ENCODE peak calls at places on chromosomes 12 and 14, in four cellular contexts. One of them, this sample, is unnamed.

GRCh38 chr12:64389154-64389553 is 1.4 kb downstream of the C12orf56 start:
- DNase-seq in pancreas: no peak
- DNase-seq in glomerular endothelial cell: no peak
- DNase-seq in mucosa of gallbladder: no peak
- DNase-seq in this sample: no peak

GRCh38 chr12:27460471-27460978 is 14.0 kb downstream of the SMCO2 start:
- DNase-seq in glomerular endothelial cell: peak
- DNase-seq in mucosa of gallbladder: no peak
- DNase-seq in pancreas: no peak
- DNase-seq in this sample: no peak

GRCh38 chr12:41701943-41702601 is 442.6 kb downstream of the GXYLT1 start:
- DNase-seq in mucosa of gallbladder: no peak
- DNase-seq in glomerular endothelial cell: no peak
- DNase-seq in pancreas: no peak
- DNase-seq in this sample: no peak

GRCh38 chr12:27865421-27865820 is 85.4 kb upstream of the MANSC4 start:
- DNase-seq in glomerular endothelial cell: no peak
- DNase-seq in pancreas: no peak
- DNase-seq in mucosa of gallbladder: no peak
- DNase-seq in this sample: peak

GRCh38 chr14:93113678-93114067 is 2.1 kb downstream of the ITPK1 start:
- DNase-seq in mucosa of gallbladder: no peak
- DNase-seq in glomerular endothelial cell: no peak
- DNase-seq in pancreas: no peak
- DNase-seq in this sample: no peak

GRCh38 chr14:93643127-93643526 is 145.2 kb downstream of the PRIMA1 start:
- DNase-seq in glomerular endothelial cell: no peak
- DNase-seq in mucosa of gallbladder: no peak
- DNase-seq in pancreas: no peak
- DNase-seq in this sample: no peak

GRCh38 chr14:62528296-62528695 is 517.0 kb downstream of the KCNH5 start:
- DNase-seq in mucosa of gallbladder: no peak
- DNase-seq in pancreas: no peak
- DNase-seq in glomerular endothelial cell: no peak
- DNase-seq in this sample: no peak

GRCh38 chr12:76820888-76821482 is 57.1 kb downstream of the ZDHHC17 start:
- DNase-seq in pancreas: peak
- DNase-seq in mucosa of gallbladder: peak
- DNase-seq in glomerular endothelial cell: no peak
- DNase-seq in this sample: peak

GRCh38 chr12:32486158-32486557 is 86.8 kb downstream of the FGD4 start:
- DNase-seq in mucosa of gallbladder: no peak
- DNase-seq in glomerular endothelial cell: peak
- DNase-seq in pancreas: no peak
- DNase-seq in this sample: no peak

GRCh38 chr12:57630891-57631433 is 2.0 kb downstream of the B4GALNT1 start:
- DNase-seq in mucosa of gallbladder: peak
- DNase-seq in pancreas: no peak
- DNase-seq in glomerular endothelial cell: no peak
- DNase-seq in this sample: no peak

GRCh38 chr14:98701377-98701776 is 570.6 kb downstream of the BCL11B start:
- DNase-seq in mucosa of gallbladder: no peak
- DNase-seq in pancreas: no peak
- DNase-seq in glomerular endothelial cell: no peak
- DNase-seq in this sample: no peak

GRCh38 chr14:65073605-65074201 is 28.6 kb downstream of the MAX start:
- DNase-seq in pancreas: no peak
- DNase-seq in mucosa of gallbladder: peak
- DNase-seq in glomerular endothelial cell: no peak
- DNase-seq in this sample: no peak

GRCh38 chr14:53247596-53248370 is 94.7 kb upstream of the DDHD1 start:
- DNase-seq in pancreas: peak
- DNase-seq in glomerular endothelial cell: no peak
- DNase-seq in mucosa of gallbladder: no peak
- DNase-seq in this sample: peak

GRCh38 chr12:112011685-112012084 is 1.3 kb downstream of the TMEM116 start:
- DNase-seq in glomerular endothelial cell: no peak
- DNase-seq in pancreas: no peak
- DNase-seq in mucosa of gallbladder: no peak
- DNase-seq in this sample: no peak

GRCh38 chr12:50224026-50224692 is 57.0 kb upstream of the CERS5 start:
- DNase-seq in mucosa of gallbladder: peak
- DNase-seq in pancreas: peak
- DNase-seq in glomerular endothelial cell: no peak
- DNase-seq in this sample: no peak

GRCh38 chr12:106986625-106987389 is at the start of gene MTERF2:
- DNase-seq in pancreas: peak
- DNase-seq in glomerular endothelial cell: peak
- DNase-seq in mucosa of gallbladder: peak
- DNase-seq in this sample: peak

GRCh38 chr12:52627395-52628110 is 9.2 kb upstream of the KRT73 start:
- DNase-seq in glomerular endothelial cell: no peak
- DNase-seq in mucosa of gallbladder: no peak
- DNase-seq in pancreas: no peak
- DNase-seq in this sample: no peak

GRCh38 chr12:43976027-43976426 is 140.1 kb downstream of the TMEM117 start:
- DNase-seq in mucosa of gallbladder: no peak
- DNase-seq in glomerular endothelial cell: no peak
- DNase-seq in pancreas: no peak
- DNase-seq in this sample: no peak

GRCh38 chr14:93081875-93082570 is 33.7 kb downstream of the ITPK1 start:
- DNase-seq in pancreas: no peak
- DNase-seq in glomerular endothelial cell: no peak
- DNase-seq in mucosa of gallbladder: no peak
- DNase-seq in this sample: no peak

GRCh38 chr12:102965281-102966155 is 8.0 kb downstream of the ASCL1 start:
- DNase-seq in glomerular endothelial cell: no peak
- DNase-seq in pancreas: no peak
- DNase-seq in mucosa of gallbladder: no peak
- DNase-seq in this sample: no peak

GRCh38 chr12:79373896-79374499 is 316.8 kb downstream of the PAWR start:
- DNase-seq in glomerular endothelial cell: no peak
- DNase-seq in mucosa of gallbladder: no peak
- DNase-seq in pancreas: no peak
- DNase-seq in this sample: peak

This sample was measured in cardiac muscle cell.